ENCODE peak calls at places on chromosomes 2 and 18, in ten cellular contexts. P is cerebellar cortex; U is sigmoid colon; H is KBM-7; F is CD8-positive, alpha-beta memory T cell; W is NCI-H1930; R is A549; Q is fibroblast of pulmonary artery; X is stimulated activated CD4-positive, alpha-beta T cell treated with anti-CD3 and anti-CD28 coated beads, Interleukin-1b, Interleukin-23, amount 100 ng/mL, for 1 hour; J is RPMI7951. O is an unnamed sample.

GRCh38 chr2:27182346-27182745 is 29.5 kb upstream of the ATRAID start:
- DNase-seq in F (no peak), U (no peak), H (no peak), J (no peak), R (no peak), X (no peak), P (no peak), W (no peak), Q (no peak), O (no peak)

GRCh38 chr2:45778720-45779171 is 127.3 kb downstream of the PRKCE start:
- DNase-seq in J (peak), R (peak), Q (peak), H (peak), X (peak), P (peak), W (no peak), F (peak), U (peak), O (peak)

GRCh38 chr2:98504386-98505109 is 59.9 kb downstream of the INPP4A start:
- DNase-seq in U (peak), J (no peak), W (no peak), R (no peak), F (no peak), Q (peak), H (no peak), P (peak), X (no peak), O (no peak)

GRCh38 chr2:86000131-86000937 is 105.4 kb downstream of the POLR1A start:
- DNase-seq in W (no peak), R (no peak), Q (no peak), P (no peak), F (no peak), J (no peak), U (no peak), X (no peak), H (peak), O (no peak)

GRCh38 chr2:37443082-37443481 is 98.7 kb downstream of the QPCT start:
- DNase-seq in H (no peak), R (no peak), Q (no peak), U (no peak), P (no peak), J (no peak), W (no peak), X (no peak), F (no peak), O (no peak)

GRCh38 chr2:109459485-109459884 is 154.3 kb downstream of the SEPTIN10 start:
- DNase-seq in X (no peak), W (no peak), J (peak), P (no peak), H (no peak), R (no peak), F (no peak), U (peak), Q (no peak), O (no peak)

GRCh38 chr2:73307720-73308119 is 14.4 kb upstream of the EGR4 start:
- DNase-seq in H (no peak), W (peak), P (no peak), U (no peak), R (no peak), J (no peak), Q (no peak), F (no peak), X (no peak), O (no peak)

GRCh38 chr18:79607361-79607930 is 72.2 kb upstream of the CTDP1 start:
- DNase-seq in Q (no peak), R (no peak), W (no peak), J (no peak), U (peak), P (no peak), F (no peak), H (no peak), X (no peak), O (no peak)

GRCh38 chr2:239165206-239165831 is 235.5 kb downstream of the HDAC4 start:
- DNase-seq in J (no peak), F (no peak), U (peak), W (no peak), R (no peak), H (no peak), X (no peak), P (peak), Q (no peak), O (no peak)

GRCh38 chr2:27158468-27158867 is 9.7 kb downstream of the TCF23 start:
- DNase-seq in J (no peak), H (no peak), U (no peak), Q (no peak), R (no peak), X (no peak), W (no peak), P (no peak), F (no peak), O (no peak)

GRCh38 chr2:149715005-149715592 is 127.5 kb upstream of the MMADHC start:
- DNase-seq in F (no peak), W (no peak), X (no peak), J (peak), H (peak), Q (peak), P (peak), R (peak), U (no peak), O (peak)

GRCh38 chr2:175180701-175181103 is 808 bp downstream of the ATP5MC3 start:
- DNase-seq in Q (peak), F (peak), X (no peak), P (peak), R (peak), H (peak), U (peak), J (peak), W (no peak), O (peak)

GRCh38 chr2:8515390-8515761 is 166.5 kb upstream of the ID2 start:
- DNase-seq in F (peak), P (no peak), W (no peak), H (peak), U (no peak), J (peak), X (peak), R (no peak), Q (no peak), O (no peak)

GRCh38 chr2:169982929-169983328 is 155.7 kb downstream of the UBR3 start:
- DNase-seq in U (no peak), W (no peak), X (no peak), P (no peak), Q (no peak), H (no peak), J (no peak), F (no peak), R (no peak), O (no peak)

GRCh38 chr2:48940606-48941005 is 185.1 kb upstream of the LHCGR start:
- DNase-seq in H (no peak), R (no peak), Q (peak), J (no peak), U (no peak), F (no peak), P (no peak), W (no peak), X (no peak), O (no peak)

GRCh38 chr2:55827855-55828254 is 95.7 kb downstream of the EFEMP1 start:
- DNase-seq in Q (no peak), R (no peak), F (no peak), X (no peak), H (no peak), U (no peak), J (no peak), P (no peak), W (no peak), O (no peak)

GRCh38 chr2:240622631-240623235 is 2.5 kb upstream of the GPR35 start:
- DNase-seq in R (no peak), H (peak), X (no peak), F (peak), U (peak), Q (no peak), J (no peak), W (no peak), P (no peak), O (no peak)

GRCh38 chr2:69933839-69934613 is 19.1 kb downstream of the MXD1 start:
- DNase-seq in X (no peak), Q (peak), P (no peak), H (peak), J (peak), R (peak), W (no peak), U (no peak), F (no peak), O (peak)

GRCh38 chr2:172613610-172614231 is 57.8 kb downstream of the PDK1 start:
- DNase-seq in R (no peak), P (no peak), Q (no peak), X (no peak), F (no peak), W (no peak), U (no peak), J (no peak), H (no peak), O (no peak)

GRCh38 chr2:239960929-239961661 is 64.0 kb downstream of the NDUFA10 start:
- DNase-seq in Q (no peak), F (no peak), J (no peak), W (no peak), X (no peak), U (no peak), P (no peak), H (no peak), R (no peak), O (no peak)

GRCh38 chr2:240922234-240922981 is 16.3 kb downstream of the CROCC2 start:
- DNase-seq in P (no peak), U (peak), J (no peak), W (no peak), Q (no peak), R (no peak), F (no peak), H (no peak), X (no peak), O (no peak)

GRCh38 chr2:229553091-229553490 is 161.3 kb downstream of the DNER start:
- DNase-seq in J (peak), R (no peak), W (no peak), P (no peak), F (no peak), H (no peak), X (no peak), Q (peak), U (no peak), O (no peak)

GRCh38 chr2:37856101-37856751 is 68.9 kb upstream of the RMDN2 start:
- DNase-seq in W (no peak), J (no peak), F (no peak), Q (peak), P (no peak), R (no peak), H (no peak), X (no peak), U (peak), O (no peak)

GRCh38 chr2:189439342-189439741 is 1.9 kb upstream of the WDR75 start:
- DNase-seq in U (no peak), H (peak), P (peak), R (peak), Q (no peak), F (no peak), J (no peak), W (no peak), X (no peak), O (no peak)

GRCh38 chr18:79944746-79945117 is 6.7 kb downstream of the SLC66A2 start:
- DNase-seq in F (no peak), H (no peak), R (no peak), P (no peak), X (no peak), W (no peak), J (no peak), U (peak), Q (no peak), O (no peak)

GRCh38 chr2:183164111-183165015 is 40.1 kb downstream of the NUP35 start:
- DNase-seq in P (no peak), J (peak), H (no peak), X (no peak), W (no peak), U (no peak), Q (peak), R (no peak), F (no peak), O (no peak)

GRCh38 chr2:86396304-86396785 is 44.8 kb upstream of the KDM3A start:
- DNase-seq in Q (peak), W (no peak), X (no peak), P (peak), H (peak), J (peak), U (no peak), R (peak), F (no peak), O (peak)

GRCh38 chr2:11147263-11147662 is 8.0 kb upstream of the SLC66A3 start:
- DNase-seq in F (no peak), U (no peak), W (no peak), J (no peak), R (no peak), Q (no peak), P (no peak), H (no peak), X (no peak), O (no peak)

GRCh38 chr18:54742654-54743053 is 85.6 kb upstream of the RAB27B start:
- DNase-seq in F (no peak), P (peak), X (no peak), U (peak), W (no peak), H (no peak), R (no peak), Q (peak), J (peak), O (no peak)

GRCh38 chr18:55880617-55881016 is 292.6 kb upstream of the TCF4 start:
- DNase-seq in F (no peak), X (no peak), U (no peak), R (no peak), H (no peak), P (no peak), W (no peak), J (no peak), Q (no peak), O (no peak)